ENCODE peak calls at places on chromosomes 1 and 21, in nine cellular contexts. Y, X, B, N, D, T, J, M and Z are unnamed samples.

GRCh38 chr1:222543817-222544216 is 4.1 kb downstream of the HHIPL2 start:
- DNase-seq in T (no peak), D (no peak), B (no peak), Y (no peak), N (no peak), J (no peak), X (no peak), M (peak), Z (no peak)

GRCh38 chr1:7208647-7209180 is 423.5 kb downstream of the CAMTA1 start:
- DNase-seq in N (no peak), X (no peak), D (no peak), J (no peak), B (no peak), M (no peak), Y (no peak), T (no peak), Z (no peak)

GRCh38 chr1:152162826-152163463 is 3.9 kb upstream of the RPTN start:
- DNase-seq in D (no peak), J (peak), N (no peak), B (peak), Y (no peak), T (no peak), X (no peak), M (peak), Z (peak)

GRCh38 chr1:64122588-64122987 is 80.8 kb upstream of the UBE2U start:
- DNase-seq in J (no peak), M (no peak), B (peak), T (no peak), X (no peak), D (no peak), N (no peak), Y (no peak), Z (no peak)

GRCh38 chr1:151372411-151372934 is at the start of gene SELENBP1:
- DNase-seq in D (peak), M (peak), X (peak), Y (peak), N (peak), J (no peak), B (peak), T (peak), Z (no peak)

GRCh38 chr1:208121965-208122364 is 122.2 kb downstream of the PLXNA2 start:
- DNase-seq in B (no peak), T (no peak), M (no peak), D (no peak), Y (no peak), X (no peak), N (no peak), J (no peak), Z (no peak)

GRCh38 chr21:33075128-33075527 is 5.2 kb downstream of the OLIG1 start:
- DNase-seq in T (no peak), Y (no peak), M (no peak), N (no peak), D (no peak), J (no peak), X (no peak), B (peak), Z (no peak)

GRCh38 chr1:99619583-99619982 is 26.3 kb upstream of the PALMD start:
- DNase-seq in N (no peak), D (no peak), B (peak), X (no peak), Y (no peak), J (no peak), M (no peak), T (no peak), Z (no peak)

GRCh38 chr1:223471566-223471965 is 78.4 kb downstream of the CCDC185 start:
- DNase-seq in B (no peak), M (no peak), Y (no peak), N (no peak), D (no peak), T (no peak), X (no peak), J (no peak), Z (no peak)

GRCh38 chr1:90396917-90397316 is 320.2 kb downstream of the BARHL2 start:
- DNase-seq in N (no peak), T (no peak), B (no peak), D (no peak), J (no peak), M (no peak), X (no peak), Y (no peak), Z (no peak)

GRCh38 chr21:36976882-36977651 is 10.6 kb upstream of the HLCS start:
- DNase-seq in X (no peak), T (no peak), N (no peak), B (peak), D (peak), J (peak), M (peak), Y (no peak), Z (peak)
- TF ChIP-seq CTCF in X (peak), T (peak), N (peak), B (peak), D (peak), J (peak), M (peak), Y (peak), Z (peak)

GRCh38 chr1:243964915-243965314 is 86.2 kb upstream of the ZBTB18 start:
- DNase-seq in N (no peak), B (no peak), D (no peak), X (no peak), T (no peak), Y (no peak), M (no peak), J (no peak), Z (no peak)

GRCh38 chr1:243973169-243973568 is 77.9 kb upstream of the ZBTB18 start:
- DNase-seq in Y (no peak), M (no peak), J (no peak), X (no peak), B (no peak), N (no peak), T (no peak), D (no peak), Z (no peak)

GRCh38 chr1:243968413-243968812 is 82.7 kb upstream of the ZBTB18 start:
- DNase-seq in D (no peak), T (no peak), B (peak), N (no peak), X (no peak), J (no peak), Y (no peak), M (no peak), Z (no peak)

GRCh38 chr1:243974451-243975292 is 76.4 kb upstream of the ZBTB18 start:
- DNase-seq in Y (no peak), B (peak), N (no peak), D (no peak), X (no peak), J (no peak), M (no peak), T (no peak), Z (no peak)

DNA sequence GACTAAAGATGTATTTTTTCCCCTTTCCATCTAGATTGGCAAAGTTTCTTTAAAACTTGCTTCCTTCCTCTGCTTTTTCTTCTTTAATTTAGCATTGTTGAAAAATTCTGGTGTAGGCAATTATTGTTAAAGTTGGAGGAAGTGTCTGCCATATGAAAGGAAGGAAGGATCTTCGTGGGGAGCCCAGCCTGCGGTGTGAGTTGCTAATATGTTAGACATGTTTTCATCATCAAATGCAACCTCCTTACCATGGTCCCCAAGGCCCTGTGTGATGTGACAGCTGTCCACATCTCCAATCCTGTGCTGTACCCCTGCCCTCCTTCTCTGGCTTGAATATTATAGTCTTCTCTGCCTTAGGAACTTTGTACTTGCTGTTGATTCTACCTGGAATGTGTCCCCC is 81.0 kb upstream of the ZBTB18 start:
- DNase-seq in D (no peak), N (no peak), M (no peak), J (no peak), Y (no peak), X (no peak), B (no peak), T (no peak), Z (no peak)
- H3K4me3 ChIP-seq in D (no peak), N (no peak), M (no peak), J (no peak), Y (no peak), X (no peak), B (no peak), T (no peak), Z (no peak)

DNA sequence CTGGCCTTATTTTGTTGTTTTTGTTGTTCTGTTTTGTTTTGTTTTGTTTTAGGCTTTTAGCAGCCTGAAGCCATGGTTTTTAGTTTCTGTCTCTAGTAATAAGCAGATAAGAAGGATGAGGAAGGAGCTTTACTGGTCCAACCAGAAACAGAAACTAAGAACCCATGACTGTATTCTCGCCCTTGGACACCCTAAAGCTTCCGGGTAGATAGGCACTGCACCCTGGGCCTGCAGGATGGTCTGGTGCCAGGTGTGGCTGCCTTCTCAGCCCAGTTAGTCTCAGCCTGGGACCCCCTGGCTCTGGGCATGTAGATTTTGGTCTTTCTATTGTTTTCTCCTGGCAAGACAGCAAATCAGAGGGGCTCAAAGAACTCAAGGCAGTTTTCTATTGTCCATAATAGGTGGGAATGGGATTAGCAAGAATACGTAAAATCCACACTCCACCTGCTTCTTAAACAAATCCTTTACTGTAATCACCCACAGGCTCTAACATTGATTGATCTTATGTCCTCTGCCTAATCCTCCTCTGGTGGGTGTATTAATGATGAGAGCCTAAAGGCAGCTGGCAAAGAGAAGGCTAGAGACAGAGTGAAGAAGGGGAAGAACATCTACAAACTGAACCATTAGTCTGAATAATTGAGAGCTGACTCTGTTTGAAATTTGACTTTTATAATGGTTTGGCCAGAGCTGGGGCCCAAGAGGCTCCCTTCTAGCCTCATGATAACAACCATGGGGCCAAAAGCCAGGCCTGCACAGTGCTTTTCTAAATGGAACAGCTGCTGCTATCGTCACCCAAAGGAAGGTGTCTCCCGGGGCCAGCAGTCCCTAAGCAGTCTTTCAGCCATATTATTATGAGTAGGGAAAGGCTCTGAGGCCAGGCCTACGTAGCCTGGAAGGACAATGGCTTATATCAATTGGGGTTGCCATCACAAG is 106.8 kb upstream of the ATP1A1 start:
- DNase-seq in N (no peak), J (no peak), T (no peak), B (no peak), Y (no peak), X (no peak), D (no peak), M (no peak), Z (no peak)
- TF ChIP-seq CTCF in N (no peak), J (no peak), T (no peak), B (no peak), Y (no peak), X (no peak), D (no peak), M (no peak), Z (no peak)

DNA sequence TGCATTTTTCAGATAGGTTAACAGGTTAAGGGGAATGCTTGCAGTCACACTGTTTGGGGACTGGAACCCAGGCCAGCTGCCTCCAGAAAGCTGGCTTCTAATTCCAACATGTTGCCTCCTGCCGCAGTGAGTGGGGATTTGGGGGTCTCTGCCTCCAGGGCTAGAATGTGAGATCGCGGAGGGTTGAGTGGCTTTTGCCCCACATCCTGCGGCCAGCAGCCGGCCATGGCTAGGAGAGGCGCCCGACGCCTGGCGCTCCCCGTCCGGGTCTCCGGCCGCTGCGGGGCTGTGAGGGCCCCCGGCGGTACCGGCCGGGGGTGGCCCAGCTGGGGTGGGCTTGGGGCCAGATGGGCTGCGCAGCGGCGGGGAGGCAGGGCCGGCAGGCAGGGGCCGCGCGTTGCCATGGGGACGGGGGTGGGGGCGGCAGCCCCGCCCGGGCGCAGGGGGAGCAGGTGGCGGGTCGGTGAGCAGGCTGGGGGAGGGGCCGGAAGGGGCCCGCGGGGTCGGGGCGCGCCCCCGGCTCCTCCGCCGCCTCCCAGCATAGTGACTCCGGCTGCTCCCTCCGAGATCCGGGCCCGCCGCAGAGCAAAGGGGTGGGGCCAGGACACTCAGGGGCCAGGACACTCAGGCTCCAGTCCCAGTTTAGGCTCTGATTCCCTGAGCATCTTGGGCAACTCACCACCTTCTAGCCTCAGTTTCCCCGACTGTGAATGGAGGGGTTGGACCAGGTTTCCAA is 68.5 kb upstream of the SSBP3 start:
- DNase-seq in B (no peak), X (no peak), Y (peak), D (no peak), N (no peak), T (no peak), M (no peak), J (no peak), Z (no peak)
- H3K4me3 ChIP-seq in B (no peak), X (peak), Y (peak), D (peak), N (no peak), T (peak), M (no peak), J (no peak), Z (no peak)

GRCh38 chr1:5526822-5527551 is 465.2 kb downstream of the NPHP4 start:
- DNase-seq in N (no peak), T (no peak), B (no peak), D (no peak), J (no peak), Y (no peak), M (no peak), X (no peak), Z (no peak)

DNA sequence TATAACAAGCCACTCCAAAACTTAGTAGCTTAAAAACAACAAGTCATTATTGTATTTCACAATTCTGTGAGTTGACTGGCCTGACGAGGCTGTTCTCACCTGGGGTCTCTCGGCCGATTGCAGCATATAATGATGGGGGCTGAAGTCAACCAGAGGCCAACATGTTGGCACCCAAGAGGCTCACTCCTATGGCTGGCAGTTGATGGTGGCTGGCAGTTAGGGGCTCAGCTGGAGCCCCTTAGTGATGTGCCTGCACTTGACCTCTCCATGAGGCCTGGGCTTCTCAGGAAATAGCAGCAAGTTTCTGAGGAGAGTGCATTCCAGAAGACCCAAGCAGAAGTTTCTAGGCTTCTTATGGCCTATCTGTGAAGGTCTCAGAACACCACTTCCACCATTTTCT is 459.4 kb downstream of the NPHP4 start:
- DNase-seq in X (no peak), J (no peak), D (no peak), M (no peak), Y (no peak), B (no peak), N (no peak), T (no peak), Z (no peak)
- TF ChIP-seq CTCF in X (no peak), J (no peak), D (no peak), M (no peak), Y (no peak), B (no peak), N (no peak), T (no peak), Z (no peak)

GRCh38 chr1:121517586-121518230 is 332.9 kb downstream of the SRGAP2C start:
- DNase-seq in Y (no peak), D (no peak), N (no peak), X (no peak), M (no peak), T (no peak), B (no peak), J (no peak), Z (no peak)

GRCh38 chr1:121518726-121519041 is 333.9 kb downstream of the SRGAP2C start:
- DNase-seq in M (no peak), N (no peak), Y (no peak), T (no peak), D (no peak), J (no peak), B (no peak), X (no peak), Z (no peak)

GRCh38 chr1:121515235-121515634 is 330.5 kb downstream of the SRGAP2C start:
- DNase-seq in Y (no peak), T (no peak), D (no peak), M (no peak), B (no peak), N (no peak), J (no peak), X (no peak), Z (no peak)

GRCh38 chr1:121519042-121519755 is 334.4 kb downstream of the SRGAP2C start:
- DNase-seq in J (no peak), X (peak), N (peak), T (peak), M (peak), D (no peak), B (peak), Y (peak), Z (no peak)

GRCh38 chr1:121516279-121516967 is 331.6 kb downstream of the SRGAP2C start:
- DNase-seq in D (no peak), J (peak), T (peak), Y (peak), X (peak), B (no peak), N (no peak), M (no peak), Z (no peak)
- H3K4me3 ChIP-seq in D (no peak), J (no peak), T (no peak), Y (no peak), X (no peak), B (no peak), N (no peak), M (no peak), Z (no peak)

GRCh38 chr1:206684478-206685255 is at the start of gene MAPKAPK2:
- DNase-seq in N (peak), X (peak), B (peak), M (peak), J (no peak), D (no peak), Y (peak), T (peak), Z (no peak)
- TF ChIP-seq CTCF in N (no peak), X (no peak), B (no peak), M (no peak), J (no peak), D (no peak), Y (no peak), T (no peak), Z (no peak)

GRCh38 chr1:85027242-85027983 is 20.9 kb downstream of the MCOLN3 start:
- DNase-seq in M (peak), B (peak), X (no peak), D (no peak), N (no peak), Y (no peak), J (no peak), T (no peak), Z (no peak)
- H3K4me3 ChIP-seq in M (no peak), B (no peak), X (no peak), D (no peak), N (no peak), Y (no peak), J (no peak), T (no peak), Z (no peak)

GRCh38 chr1:111030590-111030989 is 66.9 kb upstream of the LRIF1 start:
- DNase-seq in Y (no peak), D (peak), N (peak), B (peak), T (no peak), M (peak), J (peak), X (no peak), Z (no peak)

DNA sequence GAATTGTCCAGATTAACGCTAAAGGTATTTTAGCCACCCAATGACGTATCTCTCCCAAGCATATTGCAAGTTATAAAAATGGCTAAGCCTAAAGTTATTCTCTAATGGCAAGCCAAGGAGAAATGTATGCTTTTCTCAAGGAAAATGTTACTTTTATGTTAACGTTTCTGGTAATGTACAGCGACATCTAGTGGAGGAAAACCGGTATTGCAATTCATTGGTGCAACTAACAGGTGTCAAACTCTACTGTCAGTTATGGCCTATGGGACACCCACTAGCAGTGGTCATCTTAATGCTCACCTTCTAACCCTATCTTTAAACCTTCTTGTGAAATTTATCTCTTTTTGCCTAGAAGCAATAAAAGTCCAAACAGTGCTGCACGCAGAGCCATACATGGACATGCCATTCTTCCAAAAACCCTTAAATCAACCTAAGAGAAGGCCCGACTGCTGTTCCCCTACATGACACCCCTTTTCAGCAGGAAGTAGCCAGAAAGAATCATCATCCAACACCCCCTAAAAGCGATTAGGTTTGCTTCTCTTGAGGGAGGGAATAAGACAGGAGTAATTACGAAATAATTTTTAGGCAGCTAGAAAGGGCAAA is 68.7 kb upstream of the LRIF1 start:
- DNase-seq in T (no peak), M (peak), Y (no peak), D (no peak), B (peak), X (no peak), J (no peak), N (peak), Z (no peak)
- TF ChIP-seq CTCF in T (peak), M (peak), Y (peak), D (peak), B (peak), X (peak), J (peak), N (peak), Z (peak)